ENCODE peak calls at places on chromosome 21, in five cellular contexts. E is T-helper 2 cell; K is CD4-positive, alpha-beta memory T cell; X is activated T-helper 2 cell treated with anti-CD3 and anti-CD28 coated beads, Interferon-gamma antibody, Interleukin-2, Interleukin-4, amounts not matched to agents 10 μg/mL and 5 μg/mL and 100 μg/mL, durations not matched to agents 14 hours and 24 hours and 36 hours; H is iPS-NIHi11. B is an unnamed sample.

GRCh38 chr21:38306833-38307232 is 50.0 kb downstream of the KCNJ15 start:
- DNase-seq in E (no peak), K (no peak), X (no peak), H (no peak), B (no peak)

GRCh38 chr21:15138475-15138874 is 73.7 kb upstream of the NRIP1 start:
- DNase-seq in E (no peak), K (no peak), X (no peak), H (no peak), B (no peak)

GRCh38 chr21:42366292-42367010 is at the start of gene TFF1:
- DNase-seq in E (no peak), K (no peak), X (no peak), H (no peak), B (no peak)

GRCh38 chr21:45060675-45061311 is 13.6 kb upstream of the ADARB1 start:
- DNase-seq in E (no peak), K (no peak), X (no peak), H (no peak), B (no peak)

GRCh38 chr21:36120304-36120902 is 14.5 kb upstream of the CBR3 start:
- DNase-seq in E (no peak), K (no peak), X (no peak), H (no peak), B (no peak)

GRCh38 chr21:42108554-42108885 is 37.4 kb downstream of the UMODL1 start:
- DNase-seq in E (no peak), K (no peak), X (no peak), H (no peak), B (peak; percentile 81)

GRCh38 chr21:37006521-37007291 is at the start of gene RIPPLY3:
- DNase-seq in E (peak; percentile 42), K (no peak), X (no peak), H (peak; percentile 63), B (peak; percentile 87)

GRCh38 chr21:39137248-39138186 is 45.7 kb downstream of the PSMG1 start:
- DNase-seq in E (peak; percentile 32), K (no peak), X (no peak), H (peak; percentile 64), B (peak; percentile 53)

GRCh38 chr21:42651515-42652401 is 1.7 kb upstream of the PDE9A start:
- DNase-seq in E (no peak), K (no peak), X (no peak), H (no peak), B (peak; percentile 46)

GRCh38 chr21:37338671-37339526 is 27.7 kb upstream of the DYRK1A start:
- DNase-seq in E (no peak), K (no peak), X (no peak), H (no peak), B (no peak)

GRCh38 chr21:34100789-34101188 is 27.4 kb downstream of the MRPS6 start:
- DNase-seq in E (no peak), K (no peak), X (no peak), H (no peak), B (no peak)

GRCh38 chr21:34983680-34984086 is 65.4 kb downstream of the RUNX1 start:
- DNase-seq in E (peak; percentile 90), K (peak; percentile 28), X (peak; percentile 52), H (no peak), B (no peak)

GRCh38 chr21:39319251-39319756 is 5.9 kb upstream of the BRWD1 start:
- DNase-seq in E (no peak), K (no peak), X (no peak), H (no peak), B (no peak)

GRCh38 chr21:33238565-33239255 is 9.0 kb downstream of the IFNAR2 start:
- DNase-seq in E (peak; percentile 89), K (no peak), X (no peak), H (no peak), B (no peak)

GRCh38 chr21:40680311-40680710 is 166.6 kb downstream of the DSCAM start:
- DNase-seq in E (no peak), K (no peak), X (no peak), H (no peak), B (no peak)

GRCh38 chr21:46603228-46603627 is 1.7 kb downstream of the S100B start:
- DNase-seq in E (no peak), K (no peak), X (no peak), H (peak; percentile 80), B (peak; percentile 90)

GRCh38 chr21:39385299-39386145 is 36.6 kb upstream of the HMGN1 start:
- DNase-seq in E (peak; percentile 72), K (peak; percentile 26), X (peak; percentile 68), H (peak; percentile 34), B (no peak)

GRCh38 chr21:33334191-33334590 is 9.4 kb downstream of the IFNAR1 start:
- DNase-seq in E (no peak), K (no peak), X (no peak), H (no peak), B (no peak)

GRCh38 chr21:15848632-15849031 is 118.8 kb downstream of the USP25 start:
- DNase-seq in E (peak; percentile 1), K (no peak), X (no peak), H (no peak), B (no peak)

GRCh38 chr21:37407719-37408455 is 41.3 kb downstream of the DYRK1A start:
- DNase-seq in E (peak; percentile 42), K (no peak), X (no peak), H (no peak), B (no peak)

GRCh38 chr21:17818158-17819113 is 720 bp downstream of the C21orf91 start:
- DNase-seq in E (peak; percentile 74), K (peak; percentile 54), X (peak; percentile 44), H (peak; percentile 54), B (no peak)

GRCh38 chr21:33022828-33023573 is 2.7 kb upstream of the OLIG2 start:
- DNase-seq in E (no peak), K (no peak), X (no peak), H (no peak), B (peak; percentile 79)

GRCh38 chr21:24023936-24024335 is 1583.3 kb downstream of the MRPL39 start:
- DNase-seq in E (no peak), K (no peak), X (no peak), H (no peak), B (no peak)

GRCh38 chr21:37398697-37399096 is 32.1 kb downstream of the DYRK1A start:
- DNase-seq in E (peak; percentile 59), K (peak; percentile 26), X (no peak), H (no peak), B (no peak)

GRCh38 chr21:25215698-25216384 is 391.4 kb downstream of the MRPL39 start:
- DNase-seq in E (no peak), K (no peak), X (no peak), H (no peak), B (no peak)

GRCh38 chr21:46153259-46154154 is 1.9 kb downstream of the FTCD start:
- DNase-seq in E (peak; percentile 38), K (peak; percentile 26), X (no peak), H (peak; percentile 87), B (peak; percentile 98)

GRCh38 chr21:42609806-42610205 is 43.6 kb upstream of the PDE9A start:
- DNase-seq in E (peak; percentile 76), K (peak; percentile 14), X (no peak), H (no peak), B (no peak)

GRCh38 chr21:42156690-42157605 is 62.0 kb upstream of the ABCG1 start:
- DNase-seq in E (no peak), K (no peak), X (no peak), H (no peak), B (peak; percentile 47)

GRCh38 chr21:35400233-35400939 is 351.3 kb upstream of the RUNX1 start:
- DNase-seq in E (peak; percentile 84), K (peak; percentile 63), X (peak; percentile 20), H (peak; percentile 28), B (peak; percentile 34)

GRCh38 chr21:34924767-34925425 is 124.2 kb downstream of the RUNX1 start:
- DNase-seq in E (no peak), K (no peak), X (no peak), H (no peak), B (no peak)

GRCh38 chr21:25005388-25005787 is 601.9 kb downstream of the MRPL39 start:
- DNase-seq in E (no peak), K (no peak), X (no peak), H (no peak), B (no peak)

GRCh38 chr21:44654576-44654950 is at the start of gene KRTAP12-4:
- DNase-seq in E (peak; percentile 47), K (no peak), X (no peak), H (no peak), B (no peak)

GRCh38 chr21:28336299-28336698 is 656.4 kb downstream of the LTN1 start:
- DNase-seq in E (peak; percentile 0), K (no peak), X (no peak), H (peak; percentile 46), B (no peak)

GRCh38 chr21:38459490-38459889 is 38.8 kb downstream of the ERG start:
- DNase-seq in E (no peak), K (no peak), X (no peak), H (no peak), B (no peak)

GRCh38 chr21:45388011-45388521 is 16.9 kb upstream of the COL18A1 start:
- DNase-seq in E (no peak), K (no peak), X (no peak), H (no peak), B (no peak)

GRCh38 chr21:29334717-29335428 is 36.2 kb downstream of the BACH1 start:
- DNase-seq in E (no peak), K (no peak), X (no peak), H (no peak), B (no peak)

GRCh38 chr21:41816583-41817165 is 49.8 kb upstream of the RIPK4 start:
- DNase-seq in E (peak; percentile 57), K (peak; percentile 50), X (peak; percentile 37), H (peak; percentile 86), B (peak; percentile 93)

GRCh38 chr21:32386195-32386870 is 6.5 kb downstream of the URB1 start:
- DNase-seq in E (no peak), K (no peak), X (no peak), H (no peak), B (no peak)

GRCh38 chr21:42298657-42299056 is 16.6 kb downstream of the TFF3 start:
- DNase-seq in E (no peak), K (no peak), X (no peak), H (no peak), B (no peak)